ENCODE peak calls at places on chromosomes 3 and 15, in eight cellular contexts. Q is T-helper 17 cell; F is AG04450; A is Daoy; G is smooth muscle cell of the brain vasculature; E is activated T-helper 1 cell treated with anti-CD3 and anti-CD28 coated beads, Interleukin-12 subunit alpha, Interleukin-12 subunit beta, Interleukin-2, Interleukin-4 antibody, amounts not matched to agents 30 ng/mL and 10 ng/mL and 1 ng/mL, durations not matched to agents 14 hours and 24 hours and 36 hours; W is osteocyte; T is cardiac muscle cell. S is an unnamed sample.

GRCh38 chr3:62312201-62312600 is 61.1 kb downstream of the FEZF2 start:
- DNase-seq in Q (no peak), T (no peak), G (no peak), F (no peak), A (no peak), W (no peak), E (no peak), S (peak; percentile 0)

GRCh38 chr3:150763841-150764483 is 993 bp upstream of the SIAH2 start:
- DNase-seq in A (peak; percentile 77), F (no peak), T (peak; percentile 69), Q (peak; percentile 34), E (no peak), G (peak; percentile 18), W (no peak), S (peak; percentile 85)

GRCh38 chr3:5438011-5438355 is 250.5 kb downstream of the EDEM1 start:
- DNase-seq in Q (no peak), W (no peak), G (no peak), T (no peak), A (no peak), E (no peak), F (no peak), S (no peak)

GRCh38 chr3:132650153-132650552 is 9.5 kb downstream of the ACAD11 start:
- DNase-seq in F (no peak), G (no peak), W (no peak), A (no peak), Q (no peak), T (no peak), E (no peak), S (no peak)

GRCh38 chr3:40309925-40310635 is 573 bp downstream of the EIF1B start:
- DNase-seq in E (peak; percentile 29), A (peak; percentile 23), W (peak; percentile 86), Q (no peak), T (peak; percentile 67), F (no peak), G (no peak), S (peak; percentile 76)

GRCh38 chr3:13414040-13414729 is 5.9 kb downstream of the NUP210 start:
- DNase-seq in W (no peak), G (no peak), T (no peak), E (peak; percentile 57), F (no peak), Q (peak; percentile 37), A (peak; percentile 43), S (no peak)

GRCh38 chr3:65342084-65342683 is 654.4 kb upstream of the ADAMTS9 start:
- DNase-seq in G (no peak), Q (no peak), A (peak; percentile 65), T (peak; percentile 65), E (no peak), F (no peak), W (no peak), S (no peak)

GRCh38 chr15:55221090-55222011 is 24.6 kb upstream of the RSL24D1 start:
- DNase-seq in G (no peak), A (peak; percentile 49), F (peak; percentile 89), Q (no peak), W (no peak), T (peak; percentile 18), E (peak; percentile 3), S (peak; percentile 98)

GRCh38 chr15:76337739-76338554 is 1.4 kb downstream of the ISL2 start:
- DNase-seq in W (peak; percentile 80), E (no peak), A (peak; percentile 13), F (no peak), G (no peak), Q (no peak), T (peak; percentile 49), S (no peak)

GRCh38 chr3:163056874-163057497 is 1560.4 kb downstream of the OTOL1 start:
- DNase-seq in F (peak; percentile 2), E (no peak), A (peak; percentile 39), W (no peak), G (peak; percentile 35), T (peak; percentile 45), Q (no peak), S (peak; percentile 80)

GRCh38 chr3:150177673-150178378 is 207.1 kb upstream of the PFN2 start:
- DNase-seq in F (peak; percentile 10), T (no peak), Q (no peak), G (no peak), A (peak; percentile 44), W (no peak), E (no peak), S (peak; percentile 32)

GRCh38 chr3:53324011-53324544 is 23.3 kb downstream of the DCP1A start:
- DNase-seq in W (no peak), T (peak; percentile 67), G (no peak), E (no peak), Q (no peak), A (no peak), F (no peak), S (no peak)

GRCh38 chr3:53807117-53807521 is 39.1 kb downstream of the CHDH start:
- DNase-seq in W (no peak), F (no peak), G (no peak), T (no peak), Q (no peak), A (no peak), E (no peak), S (no peak)

GRCh38 chr3:72255191-72255590 is 470.2 kb upstream of the PROK2 start:
- DNase-seq in E (no peak), A (no peak), T (peak; percentile 72), G (no peak), Q (no peak), F (no peak), W (no peak), S (peak; percentile 74)

GRCh38 chr3:4449043-4449803 is 17.8 kb downstream of the SUMF1 start:
- DNase-seq in W (no peak), A (no peak), E (no peak), Q (no peak), F (no peak), T (no peak), G (no peak), S (no peak)

GRCh38 chr3:94735354-94735753 is 672.5 kb downstream of the NSUN3 start:
- DNase-seq in F (no peak), A (no peak), Q (no peak), E (no peak), W (no peak), G (no peak), T (no peak), S (no peak)

GRCh38 chr3:30188713-30189112 is 417.7 kb upstream of the TGFBR2 start:
- DNase-seq in Q (no peak), E (no peak), A (peak; percentile 16), G (no peak), F (no peak), W (no peak), T (no peak), S (no peak)

GRCh38 chr3:66441124-66441523 is 59.7 kb downstream of the LRIG1 start:
- DNase-seq in W (no peak), T (no peak), Q (no peak), A (peak; percentile 74), F (no peak), G (no peak), E (no peak), S (peak; percentile 40)

GRCh38 chr3:111667621-111668239 is 72.6 kb upstream of the ZBED2 start:
- DNase-seq in F (no peak), Q (peak; percentile 31), G (no peak), A (peak; percentile 55), E (peak; percentile 72), W (no peak), T (no peak), S (peak; percentile 36)

GRCh38 chr3:13718000-13718399 is 161.9 kb downstream of the WNT7A start:
- DNase-seq in W (peak; percentile 75), Q (no peak), G (no peak), A (no peak), E (no peak), F (no peak), T (no peak), S (no peak)

GRCh38 chr15:56058986-56059385 is 65.6 kb upstream of the NEDD4 start:
- DNase-seq in G (no peak), T (no peak), F (no peak), Q (no peak), E (no peak), A (no peak), W (no peak), S (no peak)

GRCh38 chr15:59223736-59224135 is 17.1 kb downstream of the LDHAL6B start:
- DNase-seq in E (no peak), Q (no peak), W (peak; percentile 15), A (no peak), F (no peak), G (no peak), T (no peak), S (no peak)